ENCODE peak calls at places on chromosomes 3 and 15, in four cellular contexts. Q is HepG2, U is K562, B is HCT116. I is an unnamed sample.
A peak's percentile ranks its signal among the peaks of the same experiment; 100 is the strongest.

GRCh38 chr15:34584321-34584668 is 844 bp upstream of the GOLGA8B start:
- DNase-seq in Q (no peak), U (no peak), B (no peak), I (no peak)

GRCh38 chr15:73349191-73349590 is 19.6 kb downstream of the HCN4 start:
- DNase-seq in Q (no peak), U (no peak), B (no peak), I (no peak)

GRCh38 chr3:194351080-194351672 is at the start of gene CPN2:
- DNase-seq in Q (peak; percentile 77), U (no peak), B (no peak), I (no peak)

GRCh38 chr3:125207507-125207906 is 5.0 kb downstream of the SLC12A8 start:
- DNase-seq in Q (no peak), U (no peak), B (no peak), I (no peak)

GRCh38 chr3:13145826-13146642 is 72.8 kb upstream of the IQSEC1 start:
- DNase-seq in Q (no peak), U (no peak), B (no peak), I (no peak)

GRCh38 chr15:62124176-62124952 is 40.7 kb downstream of the C2CD4B start:
- DNase-seq in Q (peak; percentile 49), U (no peak), B (no peak), I (no peak)

GRCh38 chr3:193805448-193805847 is 212.4 kb downstream of the OPA1 start:
- DNase-seq in Q (peak; percentile 63), U (peak; percentile 64), B (peak; percentile 77), I (peak; percentile 47)

GRCh38 chr15:85168642-85169173 is 187.1 kb downstream of the PDE8A start:
- DNase-seq in Q (peak; percentile 24), U (peak; percentile 34), B (peak; percentile 18), I (peak; percentile 46)

GRCh38 chr15:25541228-25541627 is 102.4 kb upstream of the UBE3A start:
- DNase-seq in Q (no peak), U (no peak), B (no peak), I (no peak)

GRCh38 chr3:51637144-51637940 is 33.7 kb upstream of the TEX264 start:
- DNase-seq in Q (no peak), U (no peak), B (no peak), I (no peak)
- TF ChIP-seq ELF1 in Q (no peak), U (no peak), B (no peak), I (no peak)

GRCh38 chr3:172181936-172182708 is 142.7 kb downstream of the FNDC3B start:
- DNase-seq in Q (no peak), U (peak; percentile 37), B (no peak), I (no peak)
- TF ChIP-seq ELF1 in Q (no peak), U (no peak), B (no peak), I (no peak)

GRCh38 chr15:94404733-94405283 is 173.4 kb downstream of the MCTP2 start:
- DNase-seq in Q (no peak), U (no peak), B (no peak), I (no peak)
- TF ChIP-seq ELF1 in Q (no peak), U (no peak), B (no peak), I (no peak)

DNA sequence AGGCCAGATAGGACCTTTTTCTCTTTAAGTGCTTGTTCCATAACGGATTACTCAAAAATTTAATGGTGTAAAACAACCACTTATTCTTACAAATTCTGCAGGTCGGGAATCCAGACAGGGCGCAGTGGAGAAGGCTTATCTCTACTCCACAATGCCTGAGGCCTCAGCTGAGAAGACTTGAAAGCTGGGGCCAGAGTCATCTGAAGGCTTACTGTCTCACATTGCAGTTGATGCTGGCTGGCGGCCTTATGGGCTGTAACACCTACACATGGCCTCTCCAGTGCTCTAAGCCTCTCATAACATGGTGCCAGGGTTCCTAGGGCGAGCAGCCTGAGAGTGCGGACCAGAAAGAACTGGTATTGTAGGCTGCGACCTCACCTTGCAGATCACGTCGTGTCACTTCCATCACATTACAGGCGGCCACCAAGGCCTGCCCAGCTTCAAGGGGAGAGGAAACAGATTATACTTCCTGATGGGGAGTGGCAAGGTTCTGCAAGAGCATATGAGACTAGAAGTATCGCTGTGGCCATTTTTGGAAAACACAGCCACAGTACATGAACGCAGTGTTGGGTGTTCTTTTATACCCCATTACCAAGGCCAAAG is 32.4 kb downstream of the CMTM7 start:
- DNase-seq in Q (no peak), U (peak; percentile 22), B (no peak), I (no peak)
- TF ChIP-seq ELF1 in Q (no peak), U (no peak), B (no peak), I (no peak)

GRCh38 chr15:26771917-26772587 is 814 bp downstream of the GABRB3 start:
- DNase-seq in Q (no peak), U (no peak), B (no peak), I (peak; percentile 78)
- TF ChIP-seq ELF1 in Q (no peak), U (no peak), B (no peak), I (no peak)

I was measured in SK-N-SH.